ENCODE peak calls at places on chromosomes 16 and 17, in six cellular contexts. U is foreskin keratinocyte; E is RPMI7951; A is activated CD4-positive, alpha-beta T cell treated with anti-CD3 and anti-CD28 coated beads for 1 hour; J is RWPE1; K is NCI-H1417. N is an unnamed sample.

GRCh38 chr16:69830146-69830533 is 68.0 kb downstream of the WWP2 start:
- DNase-seq in U (no peak), E (no peak), A (no peak), J (no peak), K (no peak), N (no peak)

GRCh38 chr17:17141860-17142552 is 64.1 kb downstream of the PLD6 start:
- DNase-seq in U (no peak), E (no peak), A (peak), J (no peak), K (no peak), N (no peak)

GRCh38 chr17:14593956-14594355 is 293.1 kb downstream of the HS3ST3B1 start:
- DNase-seq in U (no peak), E (no peak), A (no peak), J (no peak), K (no peak), N (no peak)

GRCh38 chr16:4293822-4294457 is 21.1 kb upstream of the TFAP4 start:
- DNase-seq in U (peak), E (peak), A (no peak), J (no peak), K (peak), N (no peak)

GRCh38 chr17:80791758-80792284 is 199.8 kb upstream of the CHMP6 start:
- DNase-seq in U (peak), E (peak), A (peak), J (peak), K (no peak), N (peak)

GRCh38 chr17:33370384-33370783 is 77.3 kb upstream of the ASIC2 start:
- DNase-seq in U (no peak), E (no peak), A (no peak), J (no peak), K (no peak), N (no peak)

GRCh38 chr17:44219126-44219635 is 294 bp downstream of the UBTF start:
- DNase-seq in U (no peak), E (peak), A (peak), J (peak), K (no peak), N (peak)

GRCh38 chr16:68744744-68745280 is 7.7 kb downstream of the CDH1 start:
- DNase-seq in U (peak), E (no peak), A (no peak), J (peak), K (peak), N (no peak)

GRCh38 chr17:74349120-74349519 is 12.5 kb downstream of the BTBD17 start:
- DNase-seq in U (no peak), E (no peak), A (no peak), J (no peak), K (no peak), N (no peak)

GRCh38 chr17:11682646-11683045 is 84.4 kb downstream of the DNAH9 start:
- DNase-seq in U (no peak), E (no peak), A (no peak), J (no peak), K (no peak), N (no peak)

GRCh38 chr17:51428668-51429486 is 168.5 kb downstream of the UTP18 start:
- DNase-seq in U (no peak), E (no peak), A (no peak), J (no peak), K (no peak), N (no peak)

GRCh38 chr16:2496223-2497115 is 17.3 kb upstream of the ATP6V0C start:
- DNase-seq in U (no peak), E (no peak), A (no peak), J (no peak), K (no peak), N (no peak)

N was measured in RKO.